ENCODE peak calls at places on chromosomes 7 and 10, in four cellular contexts. P, G, J and L are unnamed samples.
A peak's percentile ranks its signal among the peaks of the same experiment; 100 is the strongest.

GRCh38 chr10:69677914-69678654 is 48.0 kb downstream of the FAM241B start:
- DNase-seq in J (no peak), G (no peak), P (no peak), L (no peak)

GRCh38 chr7:132842478-132842877 is 239.4 kb downstream of the CHCHD3 start:
- DNase-seq in J (no peak), G (no peak), P (no peak), L (no peak)

GRCh38 chr7:12475362-12476063 is 71.8 kb upstream of the VWDE start:
- DNase-seq in P (no peak), G (peak; percentile 55), J (no peak), L (peak; percentile 53)

GRCh38 chr7:125661006-125661405 is 731.4 kb upstream of the POT1 start:
- DNase-seq in G (no peak), J (no peak), P (no peak), L (no peak)

GRCh38 chr7:100444311-100445278 is 8.3 kb upstream of the PPP1R35 start:
- DNase-seq in P (no peak), J (no peak), G (peak; percentile 74), L (peak; percentile 84)

GRCh38 chr10:48612241-48612943 is 7.5 kb upstream of the ARHGAP22 start:
- DNase-seq in P (no peak), J (no peak), G (peak; percentile 38), L (no peak)

GRCh38 chr10:42753126-42753506 is 29.5 kb upstream of the BMS1 start:
- DNase-seq in J (no peak), P (peak; percentile 66), G (peak; percentile 55), L (peak; percentile 82)

GRCh38 chr7:128014864-128015263 is 16.4 kb downstream of the LRRC4 start:
- DNase-seq in P (no peak), G (no peak), J (no peak), L (no peak)

GRCh38 chr7:143892527-143893300 is 9.3 kb downstream of the TCAF1 start:
- DNase-seq in J (peak; percentile 19), P (no peak), G (peak; percentile 18), L (peak; percentile 51)

GRCh38 chr10:103155485-103156085 is 37.5 kb downstream of the NT5C2 start:
- DNase-seq in G (no peak), J (no peak), P (no peak), L (no peak)

GRCh38 chr10:75334720-75335119 is 66.8 kb downstream of the ZNF503 start:
- DNase-seq in P (no peak), G (no peak), J (no peak), L (no peak)

GRCh38 chr7:19754521-19755116 is 18.8 kb downstream of the TMEM196 start:
- DNase-seq in J (peak; percentile 15), G (peak; percentile 12), P (no peak), L (peak; percentile 14)

GRCh38 chr10:91617073-91617580 is 15.7 kb downstream of the PPP1R3C start:
- DNase-seq in J (no peak), G (peak; percentile 94), P (no peak), L (no peak)

GRCh38 chr10:129898701-129899563 is 65.1 kb downstream of the EBF3 start:
- DNase-seq in P (no peak), J (no peak), G (no peak), L (no peak)

GRCh38 chr7:73437699-73438416 is 4.3 kb downstream of the FZD9 start:
- DNase-seq in J (no peak), G (no peak), P (no peak), L (no peak)

GRCh38 chr10:86306628-86307278 is 59.8 kb downstream of the GRID1 start:
- DNase-seq in J (no peak), P (no peak), G (peak; percentile 4), L (peak; percentile 7)

GRCh38 chr10:73017955-73018480 is 63.4 kb upstream of the PLA2G12B start:
- DNase-seq in J (no peak), G (no peak), P (no peak), L (no peak)

GRCh38 chr7:132154248-132154647 is 422.0 kb downstream of the PLXNA4 start:
- DNase-seq in J (no peak), P (no peak), G (no peak), L (no peak)

GRCh38 chr7:72321081-72321480 is 91.1 kb downstream of the CALN1 start:
- DNase-seq in G (no peak), P (no peak), J (no peak), L (no peak)

GRCh38 chr7:31633454-31633853 is 53.6 kb upstream of the PPP1R17 start:
- DNase-seq in P (no peak), G (no peak), J (no peak), L (no peak)

GRCh38 chr7:117612637-117613036 is 132.8 kb downstream of the CFTR start:
- DNase-seq in J (no peak), G (no peak), P (no peak), L (no peak)

GRCh38 chr7:151776446-151776845 is 100.5 kb downstream of the PRKAG2 start:
- DNase-seq in J (no peak), G (no peak), P (no peak), L (no peak)

GRCh38 chr10:71585579-71586092 is 133.9 kb downstream of the C10orf105 start:
- DNase-seq in P (no peak), J (no peak), G (no peak), L (no peak)

GRCh38 chr7:1124164-1124563 is 35.8 kb downstream of the ZFAND2A start:
- DNase-seq in J (no peak), G (no peak), P (no peak), L (no peak)

DNA sequence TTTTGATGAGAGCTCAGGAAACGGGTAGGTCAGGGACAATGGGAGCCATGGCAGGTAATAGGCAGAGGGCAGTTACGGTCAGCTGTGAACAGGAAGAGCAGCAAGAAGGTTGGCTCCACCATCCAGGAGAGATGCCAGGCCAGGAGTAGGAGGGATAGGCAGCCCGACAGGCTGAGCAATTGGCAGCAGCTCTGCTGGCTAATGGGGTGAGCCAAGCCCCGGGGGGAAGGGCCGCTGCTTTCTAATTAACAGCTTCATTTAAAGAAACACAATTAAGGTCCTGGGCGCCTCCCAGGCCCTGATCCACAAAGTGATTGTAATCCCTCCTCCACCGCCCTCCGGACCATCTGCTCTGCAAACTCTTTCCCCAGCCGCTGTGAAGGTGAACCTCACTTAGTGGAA is 23.7 kb downstream of the SH2B2 start:
- DNase-seq in J (no peak), P (no peak), G (no peak), L (no peak)
- TF ChIP-seq ELK1 in J (no peak), P (no peak), G (no peak), L (no peak)

DNA sequence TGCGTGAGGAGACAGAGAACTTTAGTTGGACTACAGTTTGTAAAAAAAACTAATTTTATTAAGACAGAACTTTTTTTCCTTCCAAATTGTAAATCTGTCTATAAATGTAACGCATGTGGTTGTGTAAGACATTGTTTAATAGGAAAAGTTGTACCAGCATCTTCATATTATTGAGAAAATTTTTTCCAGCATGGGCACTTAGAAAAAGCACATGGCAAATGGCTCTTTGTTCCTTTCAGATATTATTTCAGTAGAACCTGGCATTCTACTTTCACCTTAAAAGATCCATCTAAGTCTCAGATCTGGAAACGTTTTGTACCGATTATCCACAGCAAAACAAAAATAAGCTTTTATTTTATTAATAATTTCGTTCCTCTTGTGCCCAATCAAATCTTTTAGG is 43.2 kb downstream of the ZRANB1 start:
- DNase-seq in P (no peak), G (no peak), J (no peak), L (no peak)
- TF ChIP-seq ELK1 in P (no peak), G (no peak), J (no peak), L (no peak)

GRCh38 chr7:148979827-148980226 is 48.5 kb downstream of the PDIA4 start:
- DNase-seq in J (no peak), G (no peak), P (no peak), L (no peak)
- TF ChIP-seq ELK1 in J (no peak), G (no peak), P (no peak), L (no peak)

GRCh38 chr7:28631995-28632394 is 219.7 kb downstream of the CREB5 start:
- DNase-seq in J (no peak), P (no peak), G (no peak), L (no peak)
- TF ChIP-seq ELK1 in J (no peak), P (no peak), G (no peak), L (no peak)

GRCh38 chr7:85102813-85103350 is 84.0 kb downstream of the SEMA3D start:
- DNase-seq in J (no peak), P (no peak), G (peak; percentile 63), L (no peak)

GRCh38 chr7:85103352-85103751 is 83.5 kb downstream of the SEMA3D start:
- DNase-seq in G (no peak), P (no peak), J (no peak), L (no peak)

GRCh38 chr7:85106719-85107118 is 80.1 kb downstream of the SEMA3D start:
- DNase-seq in P (no peak), G (no peak), J (no peak), L (no peak)

GRCh38 chr7:85103962-85104361 is 82.9 kb downstream of the SEMA3D start:
- DNase-seq in P (no peak), J (no peak), G (peak; percentile 22), L (no peak)

DNA sequence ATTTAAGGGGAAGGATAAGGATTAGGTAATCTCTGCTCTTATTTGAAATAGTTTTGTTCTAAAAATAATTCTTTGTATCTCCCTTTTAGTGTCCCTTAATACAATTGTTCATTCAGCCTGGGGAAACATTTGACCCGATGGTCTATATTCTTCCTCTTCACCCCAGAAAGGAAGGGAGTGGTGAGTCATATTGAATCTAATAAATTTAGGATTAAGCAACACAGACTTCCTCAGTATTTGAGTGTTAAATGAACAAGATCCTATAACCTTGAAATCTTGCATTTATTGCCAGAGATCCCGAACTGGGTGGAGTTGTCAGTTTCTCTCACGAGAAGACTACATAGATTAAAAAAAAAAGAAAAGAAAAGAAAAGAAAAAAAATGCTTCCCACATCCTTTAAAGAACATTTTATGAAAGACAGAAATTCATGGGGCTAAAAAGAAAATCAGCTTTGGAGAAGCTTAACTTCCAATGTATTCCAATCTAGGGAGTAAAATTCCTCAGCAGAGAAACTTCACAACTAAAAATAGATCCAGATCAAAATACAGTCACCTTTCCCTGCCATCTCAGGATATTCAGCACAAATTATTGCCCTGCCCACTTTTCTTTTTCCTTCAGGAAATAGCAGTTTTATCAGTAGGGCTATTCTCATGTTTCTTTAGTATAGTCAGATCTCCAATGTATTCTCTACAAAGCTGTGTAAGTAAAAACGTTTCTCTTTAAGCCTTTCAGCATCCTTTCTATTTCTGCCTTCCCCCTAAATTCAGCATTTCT is 82.2 kb downstream of the SEMA3D start:
- DNase-seq in J (no peak), P (no peak), G (peak; percentile 33), L (no peak)
- TF ChIP-seq ELK1 in J (no peak), P (no peak), G (no peak), L (no peak)

GRCh38 chr7:44567884-44568283 is 5.8 kb downstream of the DDX56 start:
- DNase-seq in J (no peak), G (no peak), P (no peak), L (no peak)
- TF ChIP-seq ELK1 in J (no peak), G (no peak), P (no peak), L (no peak)

DNA sequence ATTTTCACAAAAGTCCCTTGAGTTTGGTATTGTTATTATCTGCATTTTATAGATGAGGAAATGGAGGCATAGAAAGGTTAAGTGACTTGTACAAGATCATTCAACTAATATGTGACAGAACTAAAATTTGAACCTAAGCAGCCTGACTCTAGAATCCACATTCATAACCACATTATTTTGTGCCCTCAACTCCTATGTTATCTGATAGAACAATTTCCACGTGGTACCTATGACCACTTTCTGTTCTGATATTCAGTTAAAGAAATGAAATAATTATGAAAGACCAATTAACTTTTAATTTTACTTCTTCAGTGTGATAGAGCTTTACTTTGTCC is 17.5 kb downstream of the BCAP29 start:
- DNase-seq in J (no peak), P (no peak), G (no peak), L (no peak)
- TF ChIP-seq ELK1 in J (no peak), P (no peak), G (no peak), L (no peak)